ENCODE peak calls at places on chromosomes 1 and 21, in ten cellular contexts. X is IMR-90, U is HL-60, K is lower lobe of right lung, I is adrenal gland, D is AG04450, V is H9, G is neural progenitor cell, T is ovary, Q is coronary artery. O is an unnamed sample.

GRCh38 chr21:43325968-43326367 is 101.0 kb downstream of the SIK1 start:
- DNase-seq in X (no peak), U (no peak), K (no peak), I (no peak), D (no peak), V (no peak), G (no peak), T (no peak), Q (no peak), O (no peak)

GRCh38 chr1:67719329-67720196 is 34.6 kb downstream of the GADD45A start:
- DNase-seq in X (no peak), U (no peak), K (no peak), I (no peak), D (no peak), V (no peak), G (no peak), T (no peak), Q (no peak), O (no peak)

GRCh38 chr21:45994738-45995685 is 13.4 kb downstream of the COL6A1 start:
- DNase-seq in X (no peak), U (no peak), K (peak; percentile 39), I (peak; percentile 4), D (no peak), V (no peak), G (no peak), T (no peak), Q (peak; percentile 72), O (no peak)

GRCh38 chr1:43705982-43706597 is 1.2 kb upstream of the ST3GAL3 start:
- DNase-seq in X (no peak), U (no peak), K (no peak), I (no peak), D (no peak), V (peak; percentile 46), G (peak; percentile 18), T (no peak), Q (no peak), O (no peak)

GRCh38 chr1:72869441-72869840 is 587.1 kb upstream of the NEGR1 start:
- DNase-seq in X (no peak), U (no peak), K (no peak), I (no peak), D (no peak), V (no peak), G (no peak), T (no peak), Q (no peak), O (no peak)

GRCh38 chr1:156245451-156246232 is 2.2 kb downstream of the PAQR6 start:
- DNase-seq in X (no peak), U (peak; percentile 53), K (peak; percentile 59), I (no peak), D (no peak), V (peak; percentile 54), G (no peak), T (no peak), Q (no peak), O (peak; percentile 40)

GRCh38 chr1:34409689-34410229 is 233.1 kb downstream of the C1orf94 start:
- DNase-seq in X (no peak), U (no peak), K (no peak), I (no peak), D (no peak), V (no peak), G (no peak), T (no peak), Q (no peak), O (no peak)

GRCh38 chr1:155933591-155934096 is 569 bp downstream of the KHDC4 start:
- DNase-seq in X (no peak), U (no peak), K (no peak), I (peak; percentile 30), D (no peak), V (no peak), G (no peak), T (no peak), Q (no peak), O (no peak)

GRCh38 chr1:32538887-32539583 is at the start of gene ZBTB8A:
- DNase-seq in X (peak; percentile 52), U (no peak), K (peak; percentile 62), I (peak; percentile 49), D (no peak), V (peak; percentile 67), G (no peak), T (peak; percentile 38), Q (peak; percentile 75), O (no peak)

GRCh38 chr1:221708987-221709386 is 32.9 kb downstream of the DUSP10 start:
- DNase-seq in X (peak; percentile 89), U (peak; percentile 66), K (no peak), I (no peak), D (peak; percentile 66), V (no peak), G (peak; percentile 68), T (no peak), Q (no peak), O (peak; percentile 69)
- H3K27ac ChIP-seq in X (no peak overlapping the region), U (peak overlapping the region; percentile 91), K (peak overlapping the region; percentile 47), I (no peak overlapping the region), D (no peak overlapping the region), V (no peak overlapping the region), G (no peak overlapping the region), T (no peak overlapping the region), Q (no peak overlapping the region), O (peak overlapping the region; percentile 60)

GRCh38 chr1:109905520-109905919 is 5.1 kb upstream of the CSF1 start:
- DNase-seq in X (no peak), U (no peak), K (no peak), I (no peak), D (no peak), V (no peak), G (no peak), T (no peak), Q (no peak), O (no peak)
- H3K27ac ChIP-seq in X (no peak overlapping the region), U (no peak overlapping the region), K (no peak overlapping the region), I (no peak overlapping the region), D (no peak overlapping the region), V (no peak overlapping the region), G (no peak overlapping the region), T (no peak overlapping the region), Q (no peak overlapping the region), O (no peak overlapping the region)

GRCh38 chr1:15151871-15152270 is 1.7 kb upstream of the TMEM51 start:
- DNase-seq in X (no peak), U (no peak), K (no peak), I (no peak), D (no peak), V (no peak), G (no peak), T (no peak), Q (no peak), O (no peak)

GRCh38 chr1:15153184-15153841 is at the start of gene TMEM51:
- DNase-seq in X (peak; percentile 64), U (no peak), K (peak; percentile 79), I (peak; percentile 90), D (no peak), V (peak; percentile 84), G (peak; percentile 93), T (peak; percentile 87), Q (no peak), O (no peak)

GRCh38 chr1:15152318-15153183 is 996 bp upstream of the TMEM51 start:
- DNase-seq in X (peak; percentile 91), U (no peak), K (peak; percentile 89), I (peak; percentile 94), D (peak; percentile 74), V (peak; percentile 87), G (peak; percentile 75), T (peak; percentile 94), Q (peak; percentile 92), O (no peak)

GRCh38 chr1:15150376-15150775 is 3.2 kb upstream of the TMEM51 start:
- DNase-seq in X (no peak), U (no peak), K (no peak), I (no peak), D (no peak), V (no peak), G (no peak), T (no peak), Q (no peak), O (no peak)

GRCh38 chr1:15151377-15151806 is 2.2 kb upstream of the TMEM51 start:
- DNase-seq in X (no peak), U (no peak), K (no peak), I (peak; percentile 84), D (no peak), V (no peak), G (peak; percentile 31), T (peak; percentile 31), Q (no peak), O (no peak)
- H3K27ac ChIP-seq in X (no peak overlapping the region), U (no peak overlapping the region), K (peak overlapping the region; percentile 93), I (no peak overlapping the region), D (no peak overlapping the region), V (no peak overlapping the region), G (no peak overlapping the region), T (peak overlapping the region; percentile 94), Q (no peak overlapping the region), O (no peak overlapping the region)

GRCh38 chr1:169113613-169114119 is 7.2 kb downstream of the ATP1B1 start:
- DNase-seq in X (peak; percentile 95), U (no peak), K (no peak), I (no peak), D (peak; percentile 72), V (peak; percentile 69), G (no peak), T (no peak), Q (no peak), O (no peak)

GRCh38 chr1:169117599-169117998 is 11.1 kb downstream of the ATP1B1 start:
- DNase-seq in X (peak; percentile 72), U (no peak), K (no peak), I (no peak), D (no peak), V (no peak), G (no peak), T (no peak), Q (no peak), O (no peak)

GRCh38 chr1:169118227-169118626 is 11.7 kb downstream of the ATP1B1 start:
- DNase-seq in X (no peak), U (no peak), K (no peak), I (peak; percentile 63), D (no peak), V (no peak), G (no peak), T (no peak), Q (no peak), O (no peak)

GRCh38 chr1:169117014-169117413 is 10.5 kb downstream of the ATP1B1 start:
- DNase-seq in X (no peak), U (no peak), K (no peak), I (no peak), D (no peak), V (no peak), G (no peak), T (no peak), Q (no peak), O (no peak)

GRCh38 chr1:169115891-169116585 is 9.5 kb downstream of the ATP1B1 start:
- DNase-seq in X (peak; percentile 48), U (no peak), K (peak; percentile 76), I (peak; percentile 92), D (no peak), V (no peak), G (no peak), T (no peak), Q (no peak), O (no peak)
- H3K27ac ChIP-seq in X (peak overlapping the region; percentile 2), U (no peak overlapping the region), K (peak overlapping the region; percentile 57), I (peak overlapping the region; percentile 65), D (peak overlapping the region; percentile 47), V (no peak overlapping the region), G (no peak overlapping the region), T (no peak overlapping the region), Q (no peak overlapping the region), O (no peak overlapping the region)

GRCh38 chr1:18928985-18929384 is 26.6 kb upstream of the ALDH4A1 start:
- DNase-seq in X (no peak), U (no peak), K (no peak), I (no peak), D (no peak), V (no peak), G (no peak), T (no peak), Q (no peak), O (no peak)
- H3K27ac ChIP-seq in X (no peak overlapping the region), U (no peak overlapping the region), K (no peak overlapping the region), I (no peak overlapping the region), D (no peak overlapping the region), V (no peak overlapping the region), G (no peak overlapping the region), T (no peak overlapping the region), Q (no peak overlapping the region), O (no peak overlapping the region)

GRCh38 chr1:232477728-232478127 is 152.2 kb downstream of the SIPA1L2 start:
- DNase-seq in X (peak; percentile 98), U (no peak), K (no peak), I (peak; percentile 74), D (peak; percentile 79), V (no peak), G (peak; percentile 34), T (no peak), Q (no peak), O (no peak)
- H3K27ac ChIP-seq in X (no peak overlapping the region), U (no peak overlapping the region), K (no peak overlapping the region), I (no peak overlapping the region), D (peak overlapping the region; percentile 33), V (no peak overlapping the region), G (no peak overlapping the region), T (no peak overlapping the region), Q (peak overlapping the region; percentile 8), O (no peak overlapping the region)

O was measured in CD8-positive, alpha-beta memory T cell.